ENCODE peak calls at places on chromosomes 12 and 14, in four cellular contexts. V is HL-60, S is GM12878, I is K562. K is an unnamed sample.

GRCh38 chr12:109385339-109386078 is 37.8 kb downstream of the MYO1H start:
- DNase-seq in I (peak), V (no peak), S (no peak), K (peak)

GRCh38 chr14:73227812-73228781 is 9.2 kb upstream of the PAPLN start:
- DNase-seq in I (no peak), V (no peak), S (no peak), K (no peak)

GRCh38 chr12:29110506-29111442 is 38.3 kb upstream of the FAR2 start:
- DNase-seq in I (no peak), S (no peak), V (no peak), K (no peak)

GRCh38 chr12:120687570-120688289 is 781 bp downstream of the MLEC start:
- DNase-seq in I (peak), V (no peak), S (no peak), K (no peak)

GRCh38 chr14:21498540-21499526 is 12.3 kb downstream of the METTL3 start:
- DNase-seq in I (peak), V (peak), S (no peak), K (no peak)

GRCh38 chr12:123934829-123935228 is 37.8 kb downstream of the CCDC92 start:
- DNase-seq in I (peak), V (no peak), S (no peak), K (no peak)

GRCh38 chr12:48973084-48973483 is 1.5 kb upstream of the WNT10B start:
- DNase-seq in I (no peak), V (no peak), S (no peak), K (no peak)

GRCh38 chr14:22901799-22902198 is 17.1 kb downstream of the RBM23 start:
- DNase-seq in I (no peak), S (no peak), V (no peak), K (no peak)

GRCh38 chr12:76883151-76883550 is 4.3 kb upstream of the CSRP2 start:
- DNase-seq in I (no peak), S (no peak), V (no peak), K (no peak)

GRCh38 chr12:92218394-92219077 is 72.9 kb upstream of the BTG1 start:
- DNase-seq in I (no peak), S (no peak), V (peak), K (no peak)

GRCh38 chr12:100533326-100533725 is 40.2 kb upstream of the GAS2L3 start:
- DNase-seq in S (no peak), V (no peak), I (no peak), K (no peak)

GRCh38 chr12:54038760-54039414 is 6.0 kb downstream of the HOXC5 start:
- DNase-seq in V (no peak), I (no peak), S (no peak), K (no peak)

GRCh38 chr14:96039633-96040311 is 610 bp downstream of the C14orf132 start:
- DNase-seq in I (peak), S (no peak), V (no peak), K (no peak)

GRCh38 chr12:14272954-14273910 is 92.2 kb upstream of the ATF7IP start:
- DNase-seq in V (peak), S (no peak), I (no peak), K (no peak)

DNA sequence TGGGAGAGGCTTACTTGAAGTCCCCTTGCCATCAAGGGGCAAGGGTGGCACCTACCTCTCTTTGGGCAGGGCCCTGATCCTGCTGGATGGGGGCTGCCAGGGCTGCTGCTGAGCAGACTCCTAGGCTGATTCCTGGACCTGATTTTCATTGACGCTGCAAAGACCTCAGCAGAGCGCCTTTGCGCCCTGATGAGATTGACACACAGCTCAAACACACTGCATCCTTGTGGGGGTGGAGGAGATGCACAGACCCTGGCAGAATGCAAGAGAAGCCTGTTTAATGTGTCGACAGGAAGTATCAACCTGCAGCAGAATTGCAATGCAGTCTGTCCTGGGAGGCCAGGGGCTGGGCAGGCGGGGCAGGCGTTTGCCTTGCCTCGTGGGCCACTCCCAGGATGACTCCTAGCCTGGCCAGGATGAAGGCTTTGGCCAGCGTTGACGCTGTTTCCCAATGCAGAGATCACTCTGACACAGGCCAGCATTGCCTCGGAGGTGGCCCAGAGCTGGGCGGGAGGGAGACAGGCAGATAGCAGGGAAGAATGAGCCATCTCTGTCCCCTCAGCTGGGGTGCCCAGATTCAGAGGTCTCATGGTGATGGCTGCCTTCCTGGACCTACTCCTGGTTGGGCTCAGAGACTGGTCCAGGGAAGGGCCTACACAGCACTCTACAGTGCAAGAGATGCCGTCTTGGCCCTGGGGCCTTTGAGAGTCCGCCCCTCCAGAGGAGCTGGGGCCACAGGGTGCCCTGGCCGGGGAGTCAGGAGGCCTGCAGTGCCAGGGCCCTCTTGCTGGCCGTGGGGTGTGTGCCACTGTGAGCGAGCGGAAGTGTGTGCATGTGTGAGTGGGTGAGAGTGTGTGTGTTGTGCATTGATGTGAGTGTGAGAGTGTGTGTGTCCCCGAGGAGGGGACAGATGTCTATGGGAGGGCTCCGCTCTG is 108.3 kb downstream of the KIF26A start:
- DNase-seq in V (no peak), I (no peak), S (no peak), K (no peak)
- TF ChIP-seq SPI1 in V (no peak), I (no peak), S (no peak), K (no peak)

GRCh38 chr12:47819544-47819901 is 180 bp downstream of the HDAC7 start:
- DNase-seq in I (no peak), V (no peak), S (no peak), K (no peak)

GRCh38 chr12:47821346-47821706 is 1.6 kb upstream of the HDAC7 start:
- DNase-seq in S (no peak), V (no peak), I (no peak), K (no peak)

GRCh38 chr12:47822386-47822785 is 2.7 kb upstream of the HDAC7 start:
- DNase-seq in V (no peak), I (no peak), S (no peak), K (no peak)

GRCh38 chr12:47819902-47820630 is at the start of gene HDAC7:
- DNase-seq in S (no peak), V (no peak), I (peak), K (peak)

GRCh38 chr12:47820631-47821345 is 1.1 kb upstream of the HDAC7 start:
- DNase-seq in I (no peak), V (peak), S (no peak), K (no peak)
- TF ChIP-seq SPI1 in I (no peak), V (peak), S (no peak), K (no peak)

DNA sequence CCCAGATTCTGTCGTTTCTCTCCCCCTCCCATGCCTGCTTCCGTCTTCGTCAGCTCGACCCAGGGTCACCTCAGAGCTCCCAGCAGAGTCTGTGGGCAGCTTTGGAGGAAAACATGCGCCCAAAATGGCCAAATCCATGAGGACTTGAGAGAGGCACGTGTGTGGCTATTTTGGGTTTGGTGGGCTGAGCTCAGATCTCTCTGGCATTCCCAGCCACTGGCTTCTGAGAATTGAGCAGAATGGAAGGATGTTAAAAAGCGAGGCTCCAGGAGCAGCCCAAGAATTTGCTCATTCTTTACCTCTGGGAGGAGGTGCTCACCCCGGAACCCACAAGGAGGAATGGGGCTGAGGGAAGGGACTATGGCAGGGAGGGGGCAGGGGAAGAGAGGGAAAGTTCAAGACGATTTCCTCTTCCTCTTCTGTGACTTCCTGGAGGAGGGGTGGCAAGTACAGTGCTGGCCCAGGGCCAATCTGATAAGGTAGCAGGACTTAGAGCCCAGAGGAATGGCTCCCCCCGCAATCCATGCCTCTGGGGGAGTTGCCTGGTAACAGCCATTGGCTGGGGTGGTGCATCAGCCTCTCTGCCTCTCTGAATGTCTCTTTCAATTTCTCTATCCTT is 20.1 kb downstream of the TSPAN9 start:
- DNase-seq in I (peak), S (no peak), V (no peak), K (no peak)
- TF ChIP-seq SPI1 in I (peak), S (no peak), V (no peak), K (no peak)

GRCh38 chr14:75283162-75283883 is 4.7 kb downstream of the FOS start:
- DNase-seq in I (peak), S (no peak), V (peak), K (no peak)
- TF ChIP-seq SPI1 in I (no peak), S (no peak), V (no peak), K (no peak)

GRCh38 chr14:63563370-63564026 is 20.3 kb upstream of the PPP2R5E start:
- DNase-seq in I (no peak), S (no peak), V (no peak), K (no peak)
- TF ChIP-seq SPI1 in I (no peak), S (no peak), V (no peak), K (no peak)

GRCh38 chr12:67147030-67147429 is 122.1 kb upstream of the CAND1 start:
- DNase-seq in S (no peak), V (no peak), I (no peak), K (no peak)

GRCh38 chr12:67145692-67146091 is 123.5 kb upstream of the CAND1 start:
- DNase-seq in I (no peak), V (no peak), S (no peak), K (no peak)

GRCh38 chr12:67147447-67147846 is 121.7 kb upstream of the CAND1 start:
- DNase-seq in S (no peak), I (no peak), V (no peak), K (no peak)

GRCh38 chr12:67151891-67152290 is 117.3 kb upstream of the CAND1 start:
- DNase-seq in I (no peak), V (no peak), S (no peak), K (no peak)

GRCh38 chr12:67148265-67148664 is 120.9 kb upstream of the CAND1 start:
- DNase-seq in S (no peak), I (no peak), V (no peak), K (no peak)
- TF ChIP-seq SPI1 in S (no peak), I (no peak), V (no peak), K (no peak)

DNA sequence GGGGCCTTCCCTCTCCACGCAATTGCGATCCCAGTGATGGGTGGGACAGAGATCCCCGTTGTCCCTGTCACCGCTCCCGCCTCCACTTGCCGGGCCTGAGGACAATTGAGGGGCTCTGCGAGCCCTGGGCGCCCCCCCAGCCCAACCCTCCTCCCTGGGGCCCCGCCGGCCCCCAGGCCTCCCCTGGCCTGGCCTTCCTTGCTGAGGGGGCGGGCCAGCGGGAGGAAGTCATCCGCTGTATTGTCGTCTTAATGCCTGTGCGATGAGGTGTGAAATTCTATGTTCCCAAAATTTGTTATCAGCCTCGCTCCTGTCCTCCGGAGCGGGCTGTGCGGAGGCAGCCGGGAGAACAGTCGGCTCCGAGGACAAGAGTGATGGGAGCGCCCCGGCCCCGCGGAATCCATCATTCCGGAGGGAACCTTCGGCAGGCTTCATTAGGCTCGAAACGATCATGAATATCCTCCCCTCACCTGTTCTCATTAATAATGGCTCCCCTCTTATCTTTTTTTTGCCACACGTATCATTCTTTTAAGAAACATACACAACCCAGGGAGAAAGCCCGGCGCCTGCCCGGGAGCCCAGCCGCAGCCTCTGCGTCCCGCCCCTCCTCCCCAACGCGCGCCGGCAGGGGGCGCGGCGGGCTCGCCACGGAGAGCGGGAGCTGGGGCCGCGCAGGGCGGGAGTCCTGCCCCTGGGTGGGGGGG is 17.3 kb upstream of the DLK1 start:
- DNase-seq in V (no peak), S (no peak), I (no peak), K (peak)
- TF ChIP-seq SPI1 in V (no peak), S (no peak), I (no peak), K (no peak)

GRCh38 chr14:55434805-55435174 is 5.6 kb downstream of the TBPL2 start:
- DNase-seq in V (no peak), I (no peak), S (no peak), K (no peak)
- TF ChIP-seq SPI1 in V (no peak), I (no peak), S (no peak), K (no peak)

GRCh38 chr14:102440392-102440791 is 69.2 kb downstream of the ANKRD9 start:
- DNase-seq in I (no peak), S (no peak), V (no peak), K (no peak)
- TF ChIP-seq SPI1 in I (no peak), S (no peak), V (no peak), K (no peak)